ENCODE peak calls at places on chromosomes 12 and 14, in five cellular contexts. W, G, K, A and M are unnamed samples.

GRCh38 chr12:25689996-25690501 is 137.0 kb upstream of the LMNTD1 start:
- DNase-seq in W (no peak), G (no peak), K (no peak), A (no peak), M (peak)

GRCh38 chr12:14884458-14884878 is 1.2 kb downstream of the MGP start:
- DNase-seq in W (peak), G (peak), K (no peak), A (no peak), M (peak)

GRCh38 chr12:43836455-43836989 is 641 bp downstream of the TMEM117 start:
- DNase-seq in W (no peak), G (peak), K (no peak), A (no peak), M (peak)

GRCh38 chr14:36773136-36773540 is 111.5 kb downstream of the PAX9 start:
- DNase-seq in W (no peak), G (peak), K (no peak), A (peak), M (no peak)

GRCh38 chr14:28756896-28757570 is 9.6 kb upstream of the FOXG1 start:
- DNase-seq in W (no peak), G (no peak), K (peak), A (no peak), M (no peak)

GRCh38 chr14:103385994-103386491 is 828 bp downstream of the MARK3 start:
- DNase-seq in W (peak), G (peak), K (peak), A (no peak), M (peak)

GRCh38 chr12:21940972-21941521 is at the start of gene ABCC9:
- DNase-seq in W (peak), G (no peak), K (peak), A (peak), M (peak)

GRCh38 chr14:28077005-28077404 is 689.6 kb upstream of the FOXG1 start:
- DNase-seq in W (no peak), G (no peak), K (no peak), A (no peak), M (no peak)

GRCh38 chr12:54725233-54725843 is 77.2 kb upstream of the DCD start:
- DNase-seq in W (no peak), G (no peak), K (peak), A (peak), M (peak)